ENCODE peak calls at places on chromosome 2, in four cellular contexts. Z, L, H and E are unnamed samples.

GRCh38 chr2:18242716-18243115 is 317.7 kb downstream of the RDH14 start:
- DNase-seq in L (no peak), H (no peak), Z (no peak), E (no peak)

GRCh38 chr2:184555352-184555751 is 43.0 kb upstream of the ZNF804A start:
- DNase-seq in Z (no peak), H (no peak), L (no peak), E (no peak)

GRCh38 chr2:71696381-71696780 is 243.0 kb downstream of the DYSF start:
- DNase-seq in Z (no peak), H (no peak), L (no peak), E (no peak)

GRCh38 chr2:11988691-11989465 is 242.4 kb downstream of the LPIN1 start:
- DNase-seq in Z (no peak), L (no peak), H (no peak), E (no peak)

GRCh38 chr2:127722807-127723206 is 21.5 kb downstream of the SFT2D3 start:
- DNase-seq in L (no peak), H (no peak), Z (no peak), E (no peak)

GRCh38 chr2:132963161-132963560 is 293.2 kb upstream of the LYPD1 start:
- DNase-seq in L (no peak), Z (no peak), H (no peak), E (no peak)

GRCh38 chr2:9063023-9063606 is 59.6 kb upstream of the MBOAT2 start:
- DNase-seq in Z (no peak), L (no peak), H (no peak), E (no peak)

GRCh38 chr2:46335404-46335965 is 38.3 kb downstream of the EPAS1 start:
- DNase-seq in H (peak), L (no peak), Z (no peak), E (no peak)

GRCh38 chr2:11790228-11790627 is 43.8 kb downstream of the LPIN1 start:
- DNase-seq in H (no peak), L (no peak), Z (no peak), E (no peak)

GRCh38 chr2:13006829-13007715 is 290.3 kb downstream of the TRIB2 start:
- DNase-seq in L (peak), H (peak), Z (peak), E (peak)

GRCh38 chr2:47015206-47015605 is 99.6 kb upstream of the MCFD2 start:
- DNase-seq in Z (no peak), H (no peak), L (no peak), E (no peak)

GRCh38 chr2:239190921-239191885 is 209.6 kb downstream of the HDAC4 start:
- DNase-seq in Z (no peak), L (no peak), H (no peak), E (no peak)

GRCh38 chr2:44291281-44292248 is 16.3 kb downstream of the SLC3A1 start:
- DNase-seq in H (peak), L (peak), Z (no peak), E (peak)

GRCh38 chr2:111071480-111072143 is 49.1 kb upstream of the BCL2L11 start:
- DNase-seq in Z (no peak), H (peak), L (no peak), E (peak)

GRCh38 chr2:9578475-9579235 is 23.0 kb upstream of the ADAM17 start:
- DNase-seq in L (no peak), H (no peak), Z (no peak), E (no peak)

GRCh38 chr2:226664140-226664539 is 135.5 kb downstream of the IRS1 start:
- DNase-seq in H (no peak), L (no peak), Z (no peak), E (no peak)

GRCh38 chr2:23526114-23526513 is 141.1 kb downstream of the KLHL29 start:
- DNase-seq in H (no peak), L (no peak), Z (peak), E (no peak)

GRCh38 chr2:159010963-159011362 is 42.5 kb downstream of the TANC1 start:
- DNase-seq in H (no peak), L (no peak), Z (no peak), E (no peak)

GRCh38 chr2:159187095-159187494 is 99.4 kb downstream of the WDSUB1 start:
- DNase-seq in Z (no peak), H (no peak), L (no peak), E (no peak)

GRCh38 chr2:36392854-36393253 is 37.3 kb downstream of the CRIM1 start:
- DNase-seq in Z (no peak), L (no peak), H (no peak), E (no peak)

GRCh38 chr2:162731917-162732804 is 106.4 kb downstream of the KCNH7 start:
- DNase-seq in L (no peak), H (no peak), Z (no peak), E (no peak)

GRCh38 chr2:73766349-73766748 is 13.6 kb downstream of the DUSP11 start:
- DNase-seq in Z (no peak), L (no peak), H (no peak), E (no peak)

GRCh38 chr2:9675369-9676351 is 44.9 kb upstream of the YWHAQ start:
- DNase-seq in H (peak), L (peak), Z (no peak), E (no peak)

GRCh38 chr2:154158101-154158500 is 286.4 kb downstream of the GALNT13 start:
- DNase-seq in L (no peak), Z (no peak), H (peak), E (no peak)

GRCh38 chr2:135311268-135311667 is 219.8 kb downstream of the ZRANB3 start:
- DNase-seq in H (no peak), Z (no peak), L (no peak), E (no peak)

GRCh38 chr2:46256563-46257142 is 40.6 kb upstream of the EPAS1 start:
- DNase-seq in L (no peak), Z (no peak), H (no peak), E (no peak)

GRCh38 chr2:70354264-70354949 is 52.5 kb upstream of the FAM136A start:
- DNase-seq in H (no peak), Z (no peak), L (no peak), E (no peak)

GRCh38 chr2:217951521-217952247 is 51.1 kb downstream of the TNS1 start:
- DNase-seq in Z (no peak), H (no peak), L (no peak), E (no peak)

GRCh38 chr2:163667064-163667887 is 68.5 kb downstream of the FIGN start:
- DNase-seq in L (peak), Z (no peak), H (peak), E (no peak)

GRCh38 chr2:189022002-189022401 is 47.8 kb downstream of the COL3A1 start:
- DNase-seq in L (peak), H (no peak), Z (no peak), E (no peak)